ENCODE peak calls at places on chromosomes 1 and 21, in four cellular contexts. S is breast epithelium, Z is endodermal cell, R is brain microvascular endothelial cell. K is an unnamed sample. For H3K36me3, the result is how much of the 10 kb centered on the place peaks cover.

GRCh38 chr1:25771246-25772114 is 28.5 kb upstream of the SELENON start:
- DNase-seq in R (no peak), Z (peak), S (no peak), K (peak)

GRCh38 chr1:32612189-32612881 is 38.0 kb downstream of the ZBTB8OS start:
- DNase-seq in S (peak), R (peak), Z (peak), K (peak)

GRCh38 chr1:68819190-68819829 is 322.4 kb upstream of the DEPDC1 start:
- DNase-seq in R (peak), S (no peak), Z (peak), K (no peak)

GRCh38 chr1:206933333-206933945 is 11.7 kb upstream of the FCMR start:
- DNase-seq in S (no peak), R (no peak), Z (peak), K (peak)

GRCh38 chr1:2270260-2271100 is 42.4 kb downstream of the SKI start:
- DNase-seq in Z (no peak), S (no peak), R (no peak), K (no peak)

GRCh38 chr1:109926662-109927300 is 16.1 kb downstream of the CSF1 start:
- DNase-seq in S (no peak), Z (peak), R (peak), K (no peak)

GRCh38 chr1:203406446-203407045 is 55.6 kb upstream of the FMOD start:
- DNase-seq in S (no peak), Z (no peak), R (no peak), K (no peak)

GRCh38 chr1:6003568-6004411 is 11.6 kb upstream of the NPHP4 start:
- DNase-seq in S (no peak), R (no peak), Z (peak), K (no peak)

GRCh38 chr1:9075023-9075422 is 5.6 kb upstream of the SLC2A5 start:
- DNase-seq in Z (no peak), S (no peak), R (no peak), K (no peak)

GRCh38 chr1:52032785-52033131 is 852 bp downstream of the KTI12 start:
- DNase-seq in Z (peak), S (peak), R (peak), K (no peak)

GRCh38 chr1:111197598-111198289 is 2.7 kb downstream of the DENND2D start:
- DNase-seq in R (peak), S (no peak), Z (peak), K (peak)

GRCh38 chr1:245488346-245489110 is 333.7 kb downstream of the KIF26B start:
- DNase-seq in R (no peak), S (no peak), Z (no peak), K (no peak)

GRCh38 chr1:31891280-31891679 is 46.9 kb downstream of the PTP4A2 start:
- DNase-seq in S (no peak), Z (no peak), R (no peak), K (no peak)

GRCh38 chr1:30697977-30698376 is 25.4 kb downstream of the MATN1 start:
- DNase-seq in S (no peak), Z (no peak), R (no peak), K (no peak)

GRCh38 chr1:184489908-184490307 is 103.1 kb downstream of the C1orf21 start:
- DNase-seq in Z (no peak), S (no peak), R (no peak), K (no peak)

GRCh38 chr21:39314155-39315027 is 959 bp upstream of the BRWD1 start:
- DNase-seq in R (peak), S (no peak), Z (peak), K (peak)

GRCh38 chr1:205780335-205780734 is 5.1 kb upstream of the RAB29 start:
- DNase-seq in R (no peak), S (no peak), Z (no peak), K (no peak)
- H3K36me3 ChIP-seq in R (under half), S (under half), Z (under half), K (under half)

GRCh38 chr1:100279954-100280682 is 14.1 kb downstream of the RTCA start:
- DNase-seq in S (no peak), Z (no peak), R (no peak), K (no peak)
- H3K36me3 ChIP-seq in S (under half), Z (half or more), R (half or more), K (under half)

GRCh38 chr1:209756608-209757445 is 974 bp downstream of the TRAF3IP3 start:
- DNase-seq in S (no peak), Z (no peak), R (no peak), K (no peak)

GRCh38 chr1:209759829-209760359 is 4.0 kb downstream of the TRAF3IP3 start:
- DNase-seq in R (no peak), Z (no peak), S (no peak), K (no peak)

GRCh38 chr1:209758360-209758759 is 2.5 kb downstream of the TRAF3IP3 start:
- DNase-seq in R (no peak), S (no peak), Z (no peak), K (no peak)

GRCh38 chr1:209766051-209766450 is 10.2 kb downstream of the TRAF3IP3 start:
- DNase-seq in R (no peak), Z (no peak), S (no peak), K (no peak)

DNA sequence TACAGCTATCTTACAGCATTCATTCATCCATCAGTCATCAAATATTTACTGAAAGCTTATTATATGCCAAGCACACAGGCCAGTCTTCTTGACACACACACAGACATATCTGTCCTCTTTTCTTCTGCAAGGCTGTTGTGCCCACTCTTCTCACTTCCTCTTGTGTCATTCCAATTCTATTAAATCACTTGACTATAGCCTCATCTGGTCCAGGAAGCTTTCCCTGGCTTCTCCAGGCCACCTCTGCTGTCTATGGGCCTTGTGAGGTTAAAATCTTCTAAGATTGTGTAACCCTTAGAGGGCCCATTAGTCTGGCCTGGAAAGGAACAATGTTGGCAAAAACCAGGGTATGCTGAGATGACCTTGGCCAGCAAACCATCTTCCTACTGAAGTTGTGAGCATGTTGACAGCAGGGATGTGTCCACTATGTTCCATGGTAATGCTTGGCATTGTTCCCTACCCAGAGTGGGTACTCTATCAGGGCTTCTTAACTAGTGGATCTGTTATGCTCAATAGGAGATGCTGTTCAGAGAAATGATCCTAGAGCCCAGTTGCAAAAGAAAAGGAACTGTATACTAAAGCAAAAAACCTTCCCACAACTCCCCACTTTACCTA is 5.3 kb downstream of the TRAF3IP3 start:
- DNase-seq in S (no peak), R (no peak), Z (no peak), K (no peak)
- H3K36me3 ChIP-seq in S (under half), R (under half), Z (under half), K (half or more)

DNA sequence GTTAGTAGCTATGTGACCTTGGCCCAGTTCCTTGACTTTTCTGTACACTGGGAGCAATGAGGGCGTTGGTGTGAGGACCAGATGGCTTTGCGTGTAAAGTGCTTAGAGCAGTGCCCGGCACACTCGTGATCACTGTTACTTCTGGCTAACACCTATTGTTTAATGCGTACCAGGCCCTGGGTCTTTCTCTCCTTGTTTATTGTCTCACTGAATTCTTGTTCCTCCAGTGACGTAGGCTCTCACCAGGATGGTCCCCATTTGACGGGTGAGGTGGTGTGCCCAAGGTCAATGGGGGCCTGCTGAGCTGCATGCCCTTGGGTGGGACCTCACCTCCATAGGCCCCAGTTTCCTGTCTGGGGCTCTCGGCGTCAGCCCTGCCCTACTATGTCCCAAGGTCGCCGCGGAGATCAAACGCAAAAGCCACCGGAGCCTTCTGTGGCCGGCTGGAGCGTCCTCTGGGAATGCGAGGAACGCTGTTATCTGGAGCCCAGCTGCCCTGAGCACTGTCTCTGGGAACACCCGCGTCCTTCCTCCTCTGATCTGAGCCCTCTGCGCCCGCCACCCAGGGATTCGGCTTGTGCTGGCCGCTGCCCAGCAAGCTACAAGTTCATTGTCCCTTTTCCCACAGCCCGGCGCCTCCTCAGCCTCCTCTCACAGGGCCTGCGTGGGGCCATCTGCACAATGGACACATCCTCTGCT is 28.9 kb downstream of the ALPL start:
- DNase-seq in R (peak), S (no peak), Z (peak), K (no peak)
- H3K36me3 ChIP-seq in R (under half), S (under half), Z (under half), K (under half)

DNA sequence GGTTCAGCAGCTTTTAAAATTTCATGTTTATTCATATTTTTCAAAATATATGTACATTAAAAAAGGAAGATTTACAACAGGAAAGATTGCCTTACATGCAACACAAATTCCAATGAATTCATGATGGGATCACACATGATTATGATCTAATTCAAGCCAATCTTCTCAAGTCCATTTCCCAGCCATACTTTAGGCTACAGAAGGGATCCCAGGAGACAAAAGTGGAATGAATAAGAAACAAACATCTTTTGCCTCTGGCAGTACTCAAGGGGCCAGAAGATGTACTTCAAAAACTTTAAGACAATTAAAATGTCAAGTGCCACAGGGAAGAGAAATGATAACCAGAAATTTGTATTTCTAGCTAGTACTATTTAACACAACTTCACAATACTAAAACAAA is 10.2 kb upstream of the SH2D5 start:
- DNase-seq in S (no peak), Z (no peak), R (no peak), K (no peak)
- H3K36me3 ChIP-seq in S (under half), Z (half or more), R (under half), K (under half)

DNA sequence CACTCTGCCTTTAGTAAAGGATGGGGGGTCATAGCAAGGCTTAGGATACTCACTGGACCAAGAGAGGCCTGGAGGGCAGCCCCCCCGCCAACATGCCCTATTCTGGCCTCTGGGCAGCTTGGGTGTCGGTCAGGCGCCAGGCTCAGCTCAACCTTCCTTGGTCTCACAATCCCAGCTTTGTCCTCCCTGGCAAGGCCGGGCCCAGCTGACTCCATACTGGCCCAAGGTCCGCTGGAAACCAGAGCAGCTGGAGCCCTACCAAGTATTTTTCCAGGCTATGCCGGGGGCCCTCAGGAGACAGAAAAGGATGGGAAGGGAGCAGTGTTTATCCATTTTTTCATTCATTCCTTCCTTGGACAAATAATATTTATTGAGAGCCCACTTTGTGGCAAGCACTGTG is 6.2 kb downstream of the FBXO2 start:
- DNase-seq in S (no peak), R (no peak), Z (no peak), K (no peak)
- H3K36me3 ChIP-seq in S (under half), R (under half), Z (under half), K (under half)